ENCODE peak calls at places on chromosomes 12 and 14, in ten cellular contexts. T is NB4, M is GM10248, F is activated gamma-delta T cell treated with Interleukin-2 at 50 U/mL for 16 hours, D is NCI-H1105, N is right cardiac atrium, U is T-helper 1 cell, V is GM12892, R is BE2C, K is SW 1271. P is an unnamed sample.

GRCh38 chr12:28023156-28023887 is 50.8 kb upstream of the PTHLH start:
- DNase-seq in D (no peak), K (peak), T (peak), U (no peak), M (no peak), R (no peak), N (no peak), V (no peak), F (no peak), P (peak)

GRCh38 chr12:4211372-4211771 is 62.2 kb upstream of the CCND2 start:
- DNase-seq in M (no peak), D (no peak), U (no peak), V (no peak), N (no peak), R (no peak), K (no peak), T (no peak), F (no peak), P (no peak)

GRCh38 chr12:125983094-125983783 is 918.0 kb downstream of the AACS start:
- DNase-seq in K (no peak), V (no peak), R (peak), M (no peak), T (peak), N (peak), U (no peak), F (no peak), D (peak), P (no peak)

GRCh38 chr14:103531421-103532215 is 2.6 kb downstream of the TRMT61A start:
- DNase-seq in M (no peak), N (peak), R (no peak), T (no peak), V (no peak), U (no peak), F (no peak), K (no peak), D (no peak), P (no peak)

GRCh38 chr14:23567186-23568020 is at the start of gene AP1G2:
- DNase-seq in F (peak), R (peak), M (peak), K (peak), U (peak), N (peak), D (peak), T (peak), V (peak), P (peak)

GRCh38 chr14:29271669-29272068 is 505.1 kb downstream of the FOXG1 start:
- DNase-seq in D (no peak), U (no peak), V (no peak), R (no peak), N (no peak), M (no peak), F (no peak), K (no peak), T (no peak), P (no peak)

GRCh38 chr12:7144414-7145120 is 14.4 kb downstream of the CLSTN3 start:
- DNase-seq in F (no peak), R (no peak), U (no peak), T (peak), D (peak), M (peak), N (no peak), V (no peak), K (no peak), P (no peak)

GRCh38 chr12:31618228-31619025 is 27.5 kb upstream of the DENND5B start:
- DNase-seq in F (no peak), M (no peak), V (no peak), T (no peak), D (no peak), U (no peak), N (no peak), K (no peak), R (no peak), P (no peak)

GRCh38 chr14:104656014-104656714 is 33.3 kb upstream of the INF2 start:
- DNase-seq in R (peak), N (peak), M (no peak), F (no peak), D (no peak), T (peak), U (no peak), K (no peak), V (no peak), P (no peak)

GRCh38 chr12:52494518-52494917 is 1.5 kb upstream of the KRT6A start:
- DNase-seq in M (no peak), K (no peak), U (no peak), N (no peak), F (no peak), V (no peak), R (no peak), T (peak), D (no peak), P (peak)

GRCh38 chr14:95409472-95410307 is 90.0 kb upstream of the CLMN start:
- DNase-seq in U (no peak), T (no peak), M (no peak), D (no peak), N (no peak), F (no peak), V (no peak), R (no peak), K (no peak), P (no peak)

P was measured in keratinocyte.